ENCODE peak calls at places on chromosome 21, in six cellular contexts. S is uterus; D is NB4; G is fibroblast of mammary gland; Z is stomach; P is CD8-positive, alpha-beta memory T cell. V is an unnamed sample.

GRCh38 chr21:25925064-25925463 is 190.3 kb downstream of the GABPA start:
- DNase-seq in D (no peak), P (no peak), S (no peak), Z (no peak), G (peak), V (no peak)

GRCh38 chr21:41869771-41870170 is 9.4 kb downstream of the PRDM15 start:
- DNase-seq in D (no peak), P (no peak), Z (no peak), G (no peak), S (no peak), V (no peak)

GRCh38 chr21:42316891-42317290 is 1.7 kb upstream of the TFF3 start:
- DNase-seq in D (no peak), P (no peak), Z (no peak), S (peak), G (no peak), V (peak)

GRCh38 chr21:39666681-39667315 is 54.1 kb downstream of the B3GALT5 start:
- DNase-seq in S (no peak), Z (no peak), P (no peak), D (no peak), G (no peak), V (no peak)

GRCh38 chr21:45510466-45510955 is 31.7 kb downstream of the SLC19A1 start:
- DNase-seq in S (no peak), G (no peak), Z (no peak), D (no peak), P (no peak), V (no peak)

GRCh38 chr21:34790834-34791233 is 122.0 kb downstream of the CLIC6 start:
- DNase-seq in D (no peak), S (no peak), Z (no peak), G (no peak), P (no peak), V (no peak)

GRCh38 chr21:28550057-28550825 is 442.4 kb downstream of the LTN1 start:
- DNase-seq in Z (no peak), P (no peak), S (no peak), G (peak), D (no peak), V (no peak)

GRCh38 chr21:42097860-42098259 is 26.7 kb downstream of the UMODL1 start:
- DNase-seq in S (peak), D (peak), Z (peak), P (no peak), G (peak), V (no peak)

GRCh38 chr21:22892041-22892440 is 1893.8 kb downstream of the NCAM2 start:
- DNase-seq in S (no peak), D (no peak), G (no peak), P (no peak), Z (no peak), V (no peak)

GRCh38 chr21:45010096-45010495 is 64.3 kb upstream of the ADARB1 start:
- DNase-seq in G (no peak), Z (no peak), S (no peak), P (no peak), D (no peak), V (no peak)

GRCh38 chr21:42195378-42196031 is 23.4 kb upstream of the ABCG1 start:
- DNase-seq in D (peak), S (no peak), P (no peak), G (peak), Z (no peak), V (no peak)

GRCh38 chr21:41166947-41167346 is 1.0 kb upstream of the BACE2 start:
- DNase-seq in P (no peak), G (no peak), S (peak), Z (no peak), D (no peak), V (no peak)

GRCh38 chr21:41821081-41821755 is 54.4 kb upstream of the RIPK4 start:
- DNase-seq in G (no peak), P (no peak), S (no peak), D (no peak), Z (no peak), V (peak)

GRCh38 chr21:41606706-41607105 is 98.7 kb upstream of the TMPRSS2 start:
- DNase-seq in S (no peak), Z (no peak), D (no peak), P (no peak), G (no peak), V (no peak)

GRCh38 chr21:42080788-42081083 is 9.6 kb downstream of the UMODL1 start:
- DNase-seq in D (peak), G (peak), Z (no peak), P (no peak), S (peak), V (no peak)

GRCh38 chr21:26686278-26686677 is 113.2 kb upstream of the CYYR1 start:
- DNase-seq in D (peak), S (no peak), P (no peak), G (peak), Z (no peak), V (peak)

DNA sequence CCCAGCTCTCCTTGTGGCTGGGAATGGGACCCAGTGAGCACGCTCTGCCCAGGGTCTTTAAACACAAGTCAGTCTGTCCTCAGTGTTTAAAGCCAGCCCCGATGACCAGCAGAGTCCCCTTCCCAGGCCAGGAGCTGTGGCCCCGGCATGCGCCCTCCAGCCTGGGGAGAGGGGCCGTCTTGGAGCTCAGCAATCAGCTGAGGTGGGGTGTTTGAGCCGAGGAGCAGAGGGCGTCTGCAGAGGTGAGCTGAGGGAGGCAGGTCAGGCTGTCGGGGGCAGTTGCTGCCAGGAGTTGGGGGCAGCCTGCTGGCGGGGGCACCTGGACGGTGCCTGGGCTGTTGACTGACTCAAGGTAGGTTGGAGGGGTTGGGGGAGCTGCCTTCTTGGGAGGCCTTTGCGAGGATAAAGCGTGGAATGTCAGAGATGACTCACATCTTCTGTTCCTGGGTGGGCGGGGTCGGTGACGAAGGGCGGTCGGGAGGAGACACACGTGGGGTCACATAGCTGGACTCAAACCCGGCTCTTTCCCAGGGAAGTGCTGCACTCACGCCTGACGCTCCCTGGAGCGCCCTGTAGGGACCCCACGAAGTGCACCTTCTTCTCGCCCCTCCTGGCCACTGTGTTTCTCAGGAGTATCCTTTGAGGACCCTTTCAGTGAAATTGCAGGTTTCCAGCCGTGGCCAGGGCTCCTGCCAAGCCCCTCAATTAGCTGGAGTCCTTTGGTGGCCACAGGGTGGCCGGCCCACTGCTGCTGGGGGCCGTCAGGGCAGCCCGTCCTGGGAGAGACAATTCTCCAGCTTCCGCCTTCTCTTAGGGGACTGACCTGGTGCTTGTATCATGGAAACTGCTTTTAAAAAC is 86.2 kb downstream of the SIK1 start:
- DNase-seq in D (no peak), P (no peak), G (peak), S (no peak), Z (peak), V (no peak)
- H3K4me3 ChIP-seq in D (no peak), P (no peak), G (no peak), S (no peak), Z (no peak), V (no peak)

DNA sequence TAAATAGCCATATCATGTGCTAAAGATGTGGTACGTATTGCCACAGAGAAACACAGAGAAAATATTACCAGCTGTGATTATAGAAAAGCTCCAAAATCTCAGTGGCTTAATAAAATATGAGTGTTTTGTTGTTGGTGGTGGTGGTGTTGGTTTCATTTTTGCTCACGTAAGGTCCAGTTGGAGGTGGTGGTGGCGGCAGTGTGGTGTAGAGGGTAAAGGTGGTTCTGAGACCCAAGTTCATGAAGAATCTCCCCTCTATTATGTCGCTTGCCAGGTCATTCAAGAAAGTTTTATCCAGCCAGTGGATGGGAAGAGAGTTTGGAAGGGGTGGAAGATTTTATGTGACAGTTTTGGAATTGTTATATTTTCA is 217.6 kb upstream of the SAMSN1 start:
- DNase-seq in Z (no peak), P (no peak), D (no peak), G (no peak), S (no peak), V (no peak)
- H3K4me3 ChIP-seq in Z (no peak), P (no peak), D (no peak), G (no peak), S (no peak), V (no peak)

DNA sequence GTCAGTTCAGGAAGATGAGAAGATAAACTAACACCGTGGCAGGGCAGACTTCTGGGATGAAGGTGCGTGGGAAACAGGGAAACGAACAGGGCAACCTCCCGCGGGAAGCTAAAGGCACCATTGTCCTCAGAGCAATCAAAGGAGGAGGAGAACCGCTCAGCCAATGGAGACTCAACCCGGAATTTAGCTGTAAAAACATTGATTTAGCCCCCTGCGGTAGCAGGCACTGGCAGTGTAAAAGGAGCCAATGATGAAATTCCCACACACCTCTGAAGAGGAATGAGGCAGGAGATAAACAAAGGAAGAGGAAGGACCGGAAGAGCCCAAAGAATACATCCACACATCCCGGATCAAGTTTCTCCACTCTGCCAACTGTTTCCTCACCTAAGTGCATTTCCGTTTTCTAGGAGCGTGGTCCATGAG is 19.5 kb downstream of the HLCS start:
- DNase-seq in G (no peak), D (no peak), P (no peak), S (no peak), Z (no peak), V (peak)
- H3K4me3 ChIP-seq in G (no peak), D (no peak), P (no peak), S (no peak), Z (no peak), V (no peak)

DNA sequence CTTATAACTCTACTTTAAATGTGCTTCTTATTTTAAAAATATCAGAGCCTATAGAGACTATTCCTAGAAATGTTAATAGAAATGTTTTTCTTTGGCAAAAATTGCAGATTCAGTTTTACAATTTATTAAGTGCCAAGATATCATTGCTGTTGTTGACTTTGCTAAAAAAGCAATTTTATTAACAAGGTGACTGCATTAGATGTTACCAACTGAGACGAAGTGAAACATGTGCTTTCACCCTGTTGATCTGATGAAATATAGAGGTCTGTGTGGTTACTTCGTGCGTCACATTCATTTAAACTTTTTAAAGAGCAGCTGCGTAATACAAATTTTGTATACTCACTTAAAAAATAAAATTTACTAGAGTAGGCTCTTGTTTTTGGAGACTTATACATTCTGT is 465.7 kb downstream of the USP25 start:
- DNase-seq in D (no peak), S (no peak), P (no peak), Z (no peak), G (peak), V (no peak)
- H3K4me3 ChIP-seq in D (no peak), S (peak), P (no peak), Z (peak), G (peak), V (no peak)

GRCh38 chr21:43760391-43760958 is 15.6 kb downstream of the CSTB start:
- DNase-seq in G (no peak), Z (no peak), P (no peak), S (no peak), D (no peak), V (no peak)

GRCh38 chr21:43757601-43758000 is 18.5 kb downstream of the CSTB start:
- DNase-seq in Z (no peak), D (no peak), P (no peak), G (no peak), S (no peak), V (no peak)

GRCh38 chr21:43759651-43760050 is 16.5 kb downstream of the CSTB start:
- DNase-seq in D (no peak), P (no peak), G (no peak), Z (no peak), S (no peak), V (no peak)

GRCh38 chr21:43758132-43758619 is 17.9 kb downstream of the CSTB start:
- DNase-seq in S (peak), D (no peak), Z (no peak), P (no peak), G (peak), V (no peak)

DNA sequence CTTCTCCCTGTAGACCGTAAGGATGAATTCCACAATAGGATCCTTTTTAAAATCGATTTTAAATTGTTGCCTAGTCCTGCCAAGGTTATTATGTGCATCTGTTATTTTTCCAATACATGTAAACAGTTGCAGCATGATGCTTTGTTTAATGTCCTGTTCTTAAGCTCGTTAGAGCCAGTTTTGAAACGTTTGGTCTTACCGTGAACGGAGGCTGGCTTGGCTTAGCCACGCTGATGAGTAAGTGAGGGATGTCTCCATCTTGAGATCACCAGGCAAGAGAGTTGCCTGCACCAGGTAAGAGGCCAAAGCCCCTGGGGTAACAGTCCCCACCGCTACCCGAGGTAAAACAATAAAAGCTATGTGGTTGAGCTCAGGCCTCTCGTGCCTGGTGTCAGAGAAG is 17.3 kb downstream of the CSTB start:
- DNase-seq in P (no peak), Z (no peak), G (no peak), D (no peak), S (no peak), V (no peak)
- H3K4me3 ChIP-seq in P (no peak), Z (peak), G (no peak), D (no peak), S (no peak), V (no peak)

DNA sequence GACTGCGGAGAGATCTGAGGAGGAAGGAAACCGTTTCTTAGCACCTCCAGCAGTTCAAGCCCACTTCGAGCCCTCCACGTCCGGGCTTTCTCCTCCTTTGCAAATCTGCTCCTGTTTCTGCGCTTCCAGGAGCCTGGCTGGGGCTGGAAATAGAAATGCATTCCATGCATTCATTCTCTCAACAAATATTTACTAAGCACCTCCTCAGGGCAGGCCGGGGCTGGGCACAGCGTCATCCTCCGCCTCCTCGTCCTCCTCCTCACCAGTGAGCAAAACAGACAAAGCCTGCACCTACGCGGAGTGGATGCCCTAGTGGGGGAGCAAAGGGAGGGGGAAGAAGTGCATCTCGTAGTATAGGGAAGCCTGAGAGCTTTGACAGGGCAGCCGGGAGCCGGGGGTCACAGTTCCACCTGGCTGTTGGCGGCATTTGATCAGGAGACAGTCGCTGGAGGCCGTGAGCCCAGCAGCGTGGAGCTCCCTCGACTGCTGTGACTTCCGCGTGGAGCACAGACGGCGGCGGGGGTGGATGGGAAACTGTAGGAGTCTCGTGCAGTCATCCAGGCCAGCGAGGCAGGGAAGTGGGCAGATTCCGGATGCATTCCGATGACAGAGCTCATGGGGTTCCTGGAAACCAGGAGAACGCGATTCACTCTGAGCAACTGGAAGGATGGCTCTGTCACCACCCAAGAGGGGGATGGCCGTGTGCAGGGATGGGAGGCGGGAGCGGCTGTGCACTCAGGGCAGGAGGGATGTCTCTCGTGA is 93.4 kb downstream of the SIK1 start:
- DNase-seq in D (no peak), Z (peak), P (no peak), S (peak), G (peak), V (peak)
- H3K4me3 ChIP-seq in D (no peak), Z (no peak), P (no peak), S (no peak), G (no peak), V (no peak)